ENCODE peak calls at places on chromosomes 4 and X, in nine cellular contexts. P is T-helper 17 cell; T is activated naive CD4-positive, alpha-beta T cell treated with Interleukin-2 at 50 U/mL for 16 hours; B is NB4; N is CD4-positive, alpha-beta memory T cell; R is activated CD4-positive, alpha-beta T cell treated with anti-CD3 and anti-CD28 coated beads, Interleukin-2, amount 10 ng/mL, durations not matched to agents 7 days and 5 days; A is stimulated activated CD8-positive, alpha-beta memory T cell treated with anti-CD3 and anti-CD28 coated beads, Interleukin-12 subunit alpha, Interleukin-12 subunit beta, amount 100 ng/mL, for 4 hours; L is activated T-cell treated with anti-CD3 and anti-CD28 coated beads for 48 hours; C is left ventricle myocardium inferior. Z is an unnamed sample.

GRCh38 chr4:8332038-8332857 is 62.7 kb downstream of the HTRA3 start:
- DNase-seq in C (no peak), A (no peak), R (no peak), B (no peak), N (no peak), L (no peak), T (no peak), P (no peak), Z (no peak)

GRCh38 chrX:41518127-41518840 is 71.1 kb downstream of the NYX start:
- DNase-seq in P (no peak), L (peak; percentile 27), B (no peak), R (no peak), T (peak; percentile 61), A (no peak), N (no peak), C (no peak), Z (no peak)

GRCh38 chr4:142350886-142351285 is 495.2 kb downstream of the INPP4B start:
- DNase-seq in A (no peak), T (no peak), L (no peak), N (no peak), C (no peak), P (no peak), B (no peak), R (no peak), Z (peak; percentile 38)

GRCh38 chr4:184825394-184826314 is at the start of gene ACSL1:
- DNase-seq in B (peak; percentile 83), P (peak; percentile 80), A (peak; percentile 73), L (peak; percentile 78), R (peak; percentile 77), C (peak; percentile 87), N (peak; percentile 79), T (peak; percentile 82), Z (peak; percentile 90)

GRCh38 chr4:72846280-72847111 is 223.0 kb downstream of the COX18 start:
- DNase-seq in C (no peak), A (no peak), R (no peak), B (peak; percentile 64), N (no peak), L (no peak), T (no peak), P (no peak), Z (no peak)

GRCh38 chr4:61200991-61201526 is 933 bp downstream of the ADGRL3 start:
- DNase-seq in L (no peak), C (peak; percentile 23), N (no peak), P (no peak), R (no peak), B (no peak), T (no peak), A (no peak), Z (peak; percentile 65)

GRCh38 chrX:67780694-67781109 is 236.9 kb downstream of the AR start:
- DNase-seq in R (no peak), B (peak; percentile 32), T (no peak), C (peak; percentile 67), L (no peak), A (no peak), P (no peak), N (no peak), Z (peak; percentile 52)

GRCh38 chrX:68354869-68355628 is 78.2 kb downstream of the OPHN1 start:
- DNase-seq in N (no peak), C (no peak), R (no peak), B (no peak), P (no peak), T (no peak), L (no peak), A (no peak), Z (no peak)

Z was measured in Ammon's horn.